ENCODE peak calls at places on chromosomes 12 and 14, in eight cellular contexts. X is kidney; C is CD8-positive, alpha-beta memory T cell; S is GM23338; T is A549; Z is RWPE2; M is CD4-positive, alpha-beta memory T cell; L is CD4-positive, CD25-positive, alpha-beta regulatory T cell. R is an unnamed sample. For H3K4me1, the result is how much of the 10 kb centered on the place peaks cover.

GRCh38 chr12:53005215-53005985 is 856 bp upstream of the EIF4B start:
- DNase-seq in X (peak), C (no peak), S (peak), T (peak), Z (no peak), M (no peak), L (no peak), R (no peak)

GRCh38 chr14:58844544-58844943 is 206.8 kb downstream of the DACT1 start:
- DNase-seq in X (no peak), C (no peak), S (no peak), T (no peak), Z (no peak), M (no peak), L (no peak), R (no peak)

GRCh38 chr12:118120579-118121363 is 15.2 kb upstream of the PEBP1 start:
- DNase-seq in X (peak), C (peak), S (peak), T (peak), Z (no peak), M (peak), L (peak), R (peak)

GRCh38 chr12:49260831-49261363 is 4.0 kb upstream of the TUBA1C start:
- DNase-seq in X (peak), C (no peak), S (no peak), T (no peak), Z (no peak), M (no peak), L (no peak), R (no peak)

GRCh38 chr14:24911324-24912095 is 138.4 kb downstream of the STXBP6 start:
- DNase-seq in X (no peak), C (no peak), S (no peak), T (peak), Z (no peak), M (no peak), L (no peak), R (no peak)

GRCh38 chr14:63874223-63874622 is 21.4 kb downstream of the SYNE2 start:
- DNase-seq in X (no peak), C (no peak), S (no peak), T (no peak), Z (no peak), M (no peak), L (no peak), R (no peak)

GRCh38 chr12:116656371-116656770 is 81.5 kb downstream of the SPRING1 start:
- DNase-seq in X (no peak), C (no peak), S (no peak), T (no peak), Z (no peak), M (no peak), L (no peak), R (no peak)

GRCh38 chr12:31558521-31558920 is 32.4 kb downstream of the DENND5B start:
- DNase-seq in X (no peak), C (no peak), S (no peak), T (no peak), Z (no peak), M (no peak), L (no peak), R (no peak)

GRCh38 chr12:106171117-106171750 is 32.5 kb upstream of the NUAK1 start:
- DNase-seq in X (no peak), C (no peak), S (no peak), T (no peak), Z (no peak), M (no peak), L (no peak), R (no peak)

GRCh38 chr12:1773937-1774655 is 46.3 kb upstream of the LRTM2 start:
- DNase-seq in X (no peak), C (no peak), S (no peak), T (no peak), Z (no peak), M (no peak), L (no peak), R (no peak)

GRCh38 chr14:92520102-92520651 is 6.6 kb downstream of the RIN3 start:
- DNase-seq in X (no peak), C (no peak), S (no peak), T (no peak), Z (no peak), M (no peak), L (no peak), R (no peak)

GRCh38 chr12:106078358-106079025 is 60.3 kb downstream of the NUAK1 start:
- DNase-seq in X (peak), C (no peak), S (no peak), T (peak), Z (no peak), M (no peak), L (no peak), R (no peak)

GRCh38 chr14:21846227-21846885 is 172.7 kb upstream of the OR4E1 start:
- DNase-seq in X (no peak), C (peak), S (peak), T (peak), Z (no peak), M (peak), L (peak), R (peak)

GRCh38 chr12:52279683-52280318 is 5.4 kb downstream of the KRT86 start:
- DNase-seq in X (no peak), C (no peak), S (no peak), T (no peak), Z (no peak), M (no peak), L (no peak), R (no peak)

GRCh38 chr14:30559638-30560071 is 697 bp downstream of the G2E3 start:
- DNase-seq in X (no peak), C (no peak), S (peak), T (no peak), Z (no peak), M (no peak), L (peak), R (peak)

GRCh38 chr12:72271741-72272661 is at the start of gene TRHDE:
- DNase-seq in X (peak), C (no peak), S (peak), T (peak), Z (no peak), M (no peak), L (no peak), R (peak)

GRCh38 chr12:2752676-2753371 is 41.9 kb upstream of the FKBP4 start:
- DNase-seq in X (peak), C (peak), S (peak), T (peak), Z (no peak), M (peak), L (peak), R (peak)

GRCh38 chr14:51498411-51499227 is 153.1 kb upstream of the FRMD6 start:
- DNase-seq in X (no peak), C (no peak), S (no peak), T (no peak), Z (no peak), M (no peak), L (no peak), R (no peak)

GRCh38 chr14:103073367-103073875 is 10.6 kb upstream of the LBHD2 start:
- DNase-seq in X (peak), C (no peak), S (no peak), T (peak), Z (no peak), M (no peak), L (no peak), R (no peak)

GRCh38 chr12:52006726-52007157 is at the start of gene TAMALIN:
- DNase-seq in X (peak), C (peak), S (peak), T (no peak), Z (no peak), M (peak), L (peak), R (peak)

GRCh38 chr14:98182385-98183055 is 1089.5 kb downstream of the BCL11B start:
- DNase-seq in X (no peak), C (no peak), S (no peak), T (no peak), Z (no peak), M (no peak), L (peak), R (no peak)

GRCh38 chr12:55060470-55060869 is 40.7 kb downstream of the NEUROD4 start:
- DNase-seq in X (no peak), C (no peak), S (peak), T (no peak), Z (no peak), M (no peak), L (peak), R (no peak)

GRCh38 chr14:103136076-103136340 is 12.7 kb downstream of the TNFAIP2 start:
- DNase-seq in X (no peak), C (no peak), S (no peak), T (no peak), Z (no peak), M (no peak), L (no peak), R (no peak)

GRCh38 chr14:53536446-53536845 is 383.3 kb upstream of the DDHD1 start:
- DNase-seq in X (no peak), C (no peak), S (no peak), T (no peak), Z (no peak), M (no peak), L (no peak), R (no peak)

GRCh38 chr14:32545109-32545857 is 216.2 kb downstream of the AKAP6 start:
- DNase-seq in X (no peak), C (no peak), S (no peak), T (no peak), Z (no peak), M (no peak), L (no peak), R (no peak)

DNA sequence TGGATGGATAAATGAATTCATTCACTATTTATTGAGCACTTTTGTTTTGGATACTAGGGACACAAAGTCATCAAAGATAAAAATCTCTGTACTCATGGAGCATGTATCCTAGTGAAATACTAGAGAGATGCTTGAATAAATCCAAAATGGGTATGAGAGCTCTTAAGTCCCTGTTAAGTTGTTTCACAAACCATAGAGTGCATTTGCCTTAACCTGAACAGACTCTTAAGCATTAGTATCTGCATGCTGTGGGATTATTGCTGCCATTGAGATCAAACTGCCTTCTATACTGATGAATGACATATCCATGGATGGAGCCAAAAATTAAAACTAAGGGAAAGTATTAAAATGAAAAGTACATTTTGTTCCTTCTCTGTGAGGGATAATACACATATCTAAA is 206.5 kb upstream of the KRR1 start:
- DNase-seq in X (no peak), C (no peak), S (no peak), T (no peak), Z (no peak), M (no peak), L (no peak), R (no peak)
- H3K4me1 ChIP-seq in X (under half), C (under half), S (under half), T (half or more), Z (half or more), M (under half), L (under half), R (half or more)

DNA sequence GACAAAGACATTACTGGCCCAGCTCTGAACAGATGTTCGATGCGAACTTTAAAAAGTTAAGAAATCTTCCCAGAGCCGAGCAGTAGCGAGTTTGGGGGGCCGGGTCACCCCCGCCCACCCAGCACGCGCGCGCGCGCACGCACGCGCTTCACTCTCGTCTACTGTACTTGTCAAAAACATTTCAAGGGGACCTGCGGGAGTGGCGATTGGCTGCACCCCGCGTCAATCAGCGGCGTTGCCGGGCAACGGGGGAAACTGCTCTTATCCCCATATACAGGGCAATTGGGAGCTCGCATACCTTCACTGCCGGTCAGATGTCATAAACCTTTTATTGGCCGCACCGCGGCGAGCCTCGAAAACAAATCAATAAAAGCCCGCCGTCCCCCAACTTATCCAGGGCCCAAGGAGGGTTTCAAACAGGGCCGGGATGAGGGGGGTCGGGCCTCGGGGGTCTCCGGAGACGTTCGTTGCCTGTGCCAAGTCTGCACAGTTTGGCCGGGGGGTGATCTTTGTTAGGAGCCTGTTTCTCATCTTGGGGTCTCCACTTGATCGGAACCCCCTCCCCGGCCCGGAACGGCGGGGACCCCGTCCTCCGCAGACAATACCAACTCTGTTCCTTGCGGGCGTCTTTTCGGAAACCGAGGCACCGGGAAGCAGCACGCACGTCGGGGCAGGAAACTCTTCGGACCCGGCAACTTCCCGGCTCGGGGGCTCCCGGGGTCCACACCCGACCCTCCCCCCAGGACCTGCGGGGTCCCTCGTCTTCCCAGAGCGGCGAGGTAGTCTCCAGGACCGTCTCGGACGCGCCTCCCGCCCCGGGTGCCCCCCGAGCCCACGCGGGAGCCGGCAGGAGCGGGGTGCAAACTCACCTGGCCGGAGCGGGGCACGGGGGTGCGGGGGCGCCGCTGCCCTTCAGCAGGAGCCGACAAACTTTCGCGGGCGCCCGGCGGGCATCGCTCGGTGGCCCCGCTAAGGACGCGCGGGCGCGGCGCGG is 734 bp downstream of the FOXN3 start:
- DNase-seq in X (peak), C (peak), S (peak), T (peak), Z (peak), M (peak), L (peak), R (peak)
- H3K4me1 ChIP-seq in X (under half), C (under half), S (half or more), T (under half), Z (under half), M (under half), L (under half), R (under half)

GRCh38 chr14:20197459-20197858 is 6.8 kb downstream of the OR11G2 start:
- DNase-seq in X (no peak), C (no peak), S (no peak), T (no peak), Z (no peak), M (no peak), L (no peak), R (no peak)

GRCh38 chr14:20194101-20194500 is 3.4 kb downstream of the OR11G2 start:
- DNase-seq in X (no peak), C (no peak), S (no peak), T (no peak), Z (no peak), M (no peak), L (no peak), R (no peak)

GRCh38 chr14:20195911-20196310 is 5.2 kb downstream of the OR11G2 start:
- DNase-seq in X (no peak), C (no peak), S (no peak), T (no peak), Z (no peak), M (no peak), L (no peak), R (no peak)

DNA sequence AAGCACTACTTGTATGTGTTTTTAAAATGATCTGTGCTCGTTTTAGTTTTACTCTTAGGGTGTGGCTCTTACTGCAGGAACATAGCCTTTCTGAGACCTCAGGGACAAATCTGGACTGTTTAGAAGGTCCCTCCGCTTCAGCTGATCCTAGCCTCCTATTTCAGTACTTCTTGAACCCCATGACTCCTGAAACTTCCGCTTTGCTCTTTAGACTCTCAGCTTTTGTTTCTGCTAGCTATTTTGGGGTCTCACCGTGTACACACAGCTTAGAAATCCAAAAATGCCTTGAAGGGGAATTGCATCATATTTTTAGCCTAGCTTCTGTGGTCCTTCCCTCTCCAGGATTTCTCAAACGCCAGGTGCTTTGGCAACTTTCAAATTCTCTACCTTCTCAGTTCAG is 8.3 kb downstream of the OR11G2 start:
- DNase-seq in X (no peak), C (no peak), S (no peak), T (no peak), Z (no peak), M (no peak), L (no peak), R (no peak)
- H3K4me1 ChIP-seq in X (under half), C (under half), S (under half), T (under half), Z (under half), M (under half), L (under half), R (under half)

GRCh38 chr14:68278568-68279436 is 459.2 kb downstream of the RAD51B start:
- DNase-seq in X (no peak), C (no peak), S (no peak), T (peak), Z (no peak), M (no peak), L (no peak), R (no peak)

GRCh38 chr14:68281497-68281896 is 461.9 kb downstream of the RAD51B start:
- DNase-seq in X (no peak), C (no peak), S (no peak), T (no peak), Z (no peak), M (no peak), L (no peak), R (peak)

GRCh38 chr14:68279437-68279720 is 459.8 kb downstream of the RAD51B start:
- DNase-seq in X (no peak), C (no peak), S (no peak), T (no peak), Z (no peak), M (no peak), L (no peak), R (no peak)

GRCh38 chr14:68282479-68283377 is 463.1 kb downstream of the RAD51B start:
- DNase-seq in X (no peak), C (peak), S (no peak), T (no peak), Z (no peak), M (peak), L (peak), R (no peak)

DNA sequence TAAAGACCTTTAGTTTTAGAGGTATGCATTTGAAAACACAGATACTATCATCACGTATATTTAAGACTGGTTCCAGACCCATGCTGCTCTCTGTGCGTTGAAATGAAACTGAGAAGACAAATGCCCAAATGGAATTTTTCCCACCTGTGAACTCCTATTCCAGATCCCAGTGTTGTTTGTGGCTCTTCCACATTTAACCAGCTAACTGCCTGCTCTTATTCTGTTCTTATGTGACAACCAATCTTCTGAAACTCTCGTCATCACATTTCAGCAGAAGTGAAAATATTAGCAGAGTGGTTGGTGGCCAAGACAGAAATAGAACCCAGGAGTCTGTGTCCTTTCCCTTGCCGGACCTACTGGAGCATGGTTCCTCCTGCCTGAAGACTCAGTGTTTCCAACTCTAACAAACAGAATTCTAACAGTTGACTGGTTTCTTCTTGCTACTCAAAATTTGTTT is 460.2 kb downstream of the RAD51B start:
- DNase-seq in X (no peak), C (no peak), S (no peak), T (no peak), Z (no peak), M (no peak), L (no peak), R (no peak)
- H3K4me1 ChIP-seq in X (under half), C (half or more), S (under half), T (under half), Z (under half), M (half or more), L (under half), R (under half)

DNA sequence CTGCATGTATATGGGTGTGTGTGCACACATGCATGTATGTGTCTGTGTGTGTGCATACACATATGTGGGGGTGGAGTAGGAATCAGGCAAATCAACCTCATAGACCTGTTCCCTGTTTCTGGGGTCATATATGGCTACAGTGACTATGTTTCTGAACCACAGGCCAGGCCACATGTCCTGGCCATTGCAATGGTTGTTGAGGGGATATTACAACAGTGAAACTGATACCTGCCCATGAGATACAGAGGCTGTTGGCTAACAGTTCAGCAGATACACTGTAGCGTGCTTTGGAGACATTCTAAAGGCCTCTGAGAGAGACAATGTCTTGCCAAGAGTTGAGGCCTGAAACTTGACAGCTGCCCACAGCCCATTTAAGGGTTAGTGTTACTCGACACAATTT is 47.3 kb upstream of the FOS start:
- DNase-seq in X (peak), C (no peak), S (no peak), T (no peak), Z (no peak), M (no peak), L (no peak), R (no peak)
- H3K4me1 ChIP-seq in X (under half), C (half or more), S (under half), T (under half), Z (under half), M (under half), L (under half), R (under half)

GRCh38 chr12:94111290-94111689 is 37.1 kb upstream of the PLXNC1 start:
- DNase-seq in X (no peak), C (no peak), S (no peak), T (no peak), Z (no peak), M (no peak), L (no peak), R (no peak)

GRCh38 chr12:94112116-94112515 is 36.3 kb upstream of the PLXNC1 start:
- DNase-seq in X (no peak), C (no peak), S (no peak), T (no peak), Z (no peak), M (no peak), L (no peak), R (no peak)

GRCh38 chr12:94110258-94110657 is 38.1 kb upstream of the PLXNC1 start:
- DNase-seq in X (no peak), C (no peak), S (peak), T (no peak), Z (no peak), M (no peak), L (no peak), R (no peak)

GRCh38 chr12:94109154-94109553 is 39.2 kb upstream of the PLXNC1 start:
- DNase-seq in X (no peak), C (no peak), S (no peak), T (no peak), Z (no peak), M (no peak), L (peak), R (no peak)

GRCh38 chr12:94114166-94114565 is 34.2 kb upstream of the PLXNC1 start:
- DNase-seq in X (no peak), C (no peak), S (no peak), T (no peak), Z (no peak), M (no peak), L (no peak), R (no peak)
- H3K4me1 ChIP-seq in X (under half), C (under half), S (under half), T (under half), Z (under half), M (under half), L (under half), R (under half)

GRCh38 chr14:61568572-61569011 is 126.7 kb upstream of the HIF1A start:
- DNase-seq in X (peak), C (peak), S (peak), T (no peak), Z (no peak), M (peak), L (peak), R (no peak)
- H3K4me1 ChIP-seq in X (under half), C (under half), S (under half), T (half or more), Z (half or more), M (under half), L (under half), R (under half)

R was measured in SJCRH30.